ENCODE peak calls at places on chromosomes 3 and 15, in seven cellular contexts. One of them, this sample, is unnamed.

GRCh38 chr3:140617135-140617534 is 60.7 kb upstream of the TRIM42 start:
- DNase-seq in heart left ventricle: no peak
- DNase-seq in endothelial cell: no peak
- DNase-seq in WTC11: no peak
- DNase-seq in left ventricle myocardium inferior: no peak
- DNase-seq in epithelial cell of esophagus: no peak
- DNase-seq in cardiac fibroblast: no peak
- DNase-seq in this sample: no peak

GRCh38 chr15:62209821-62210220 is 44.7 kb upstream of the C2CD4B start:
- DNase-seq in heart left ventricle: no peak
- DNase-seq in WTC11: no peak
- DNase-seq in cardiac fibroblast: no peak
- DNase-seq in endothelial cell: no peak
- DNase-seq in epithelial cell of esophagus: peak; percentile 96
- DNase-seq in left ventricle myocardium inferior: no peak
- DNase-seq in this sample: no peak

GRCh38 chr3:88150771-88151170 is 1.0 kb downstream of the C3orf38 start:
- DNase-seq in endothelial cell: no peak
- DNase-seq in epithelial cell of esophagus: no peak
- DNase-seq in heart left ventricle: no peak
- DNase-seq in left ventricle myocardium inferior: no peak
- DNase-seq in WTC11: no peak
- DNase-seq in cardiac fibroblast: peak; percentile 18
- DNase-seq in this sample: no peak

GRCh38 chr15:88243895-88244787 is 12.4 kb downstream of the NTRK3 start:
- DNase-seq in left ventricle myocardium inferior: no peak
- DNase-seq in endothelial cell: peak; percentile 51
- DNase-seq in heart left ventricle: no peak
- DNase-seq in epithelial cell of esophagus: peak; percentile 38
- DNase-seq in WTC11: peak; percentile 37
- DNase-seq in cardiac fibroblast: peak; percentile 47
- DNase-seq in this sample: peak; percentile 37

GRCh38 chr3:124174463-124174862 is 182.5 kb upstream of the ROPN1 start:
- DNase-seq in WTC11: no peak
- DNase-seq in epithelial cell of esophagus: no peak
- DNase-seq in endothelial cell: no peak
- DNase-seq in heart left ventricle: no peak
- DNase-seq in cardiac fibroblast: peak; percentile 1
- DNase-seq in left ventricle myocardium inferior: no peak
- DNase-seq in this sample: peak; percentile 22

GRCh38 chr15:82571722-82572222 is 31.5 kb upstream of the RPS17 start:
- DNase-seq in endothelial cell: peak; percentile 17
- DNase-seq in heart left ventricle: peak; percentile 66
- DNase-seq in epithelial cell of esophagus: peak; percentile 22
- DNase-seq in WTC11: peak; percentile 61
- DNase-seq in left ventricle myocardium inferior: peak; percentile 53
- DNase-seq in cardiac fibroblast: peak; percentile 63
- DNase-seq in this sample: no peak

GRCh38 chr15:59616390-59616789 is 4.8 kb downstream of the GCNT3 start:
- DNase-seq in cardiac fibroblast: no peak
- DNase-seq in WTC11: no peak
- DNase-seq in epithelial cell of esophagus: peak; percentile 28
- DNase-seq in left ventricle myocardium inferior: no peak
- DNase-seq in endothelial cell: no peak
- DNase-seq in heart left ventricle: no peak
- DNase-seq in this sample: no peak

GRCh38 chr3:14461748-14462324 is 59.4 kb downstream of the SLC6A6 start:
- DNase-seq in endothelial cell: peak; percentile 76
- DNase-seq in heart left ventricle: peak; percentile 63
- DNase-seq in left ventricle myocardium inferior: peak; percentile 46
- DNase-seq in cardiac fibroblast: peak; percentile 82
- DNase-seq in epithelial cell of esophagus: peak; percentile 73
- DNase-seq in WTC11: peak; percentile 58
- DNase-seq in this sample: peak; percentile 61

GRCh38 chr15:57861039-57861638 is 154.6 kb downstream of the POLR2M start:
- DNase-seq in heart left ventricle: no peak
- DNase-seq in cardiac fibroblast: peak; percentile 87
- DNase-seq in endothelial cell: peak; percentile 50
- DNase-seq in WTC11: no peak
- DNase-seq in epithelial cell of esophagus: peak; percentile 79
- DNase-seq in left ventricle myocardium inferior: no peak
- DNase-seq in this sample: peak; percentile 75

GRCh38 chr3:159711560-159712333 is 276.9 kb upstream of the IL12A start:
- DNase-seq in heart left ventricle: peak; percentile 76
- DNase-seq in WTC11: no peak
- DNase-seq in epithelial cell of esophagus: peak; percentile 80
- DNase-seq in cardiac fibroblast: peak; percentile 95
- DNase-seq in endothelial cell: peak; percentile 31
- DNase-seq in left ventricle myocardium inferior: peak; percentile 22
- DNase-seq in this sample: peak; percentile 84

GRCh38 chr15:57655809-57656208 is 50.7 kb upstream of the POLR2M start:
- DNase-seq in heart left ventricle: no peak
- DNase-seq in left ventricle myocardium inferior: no peak
- DNase-seq in epithelial cell of esophagus: no peak
- DNase-seq in WTC11: no peak
- DNase-seq in endothelial cell: no peak
- DNase-seq in cardiac fibroblast: no peak
- DNase-seq in this sample: no peak

GRCh38 chr15:89150762-89151305 is 62.6 kb downstream of the ABHD2 start:
- DNase-seq in epithelial cell of esophagus: no peak
- DNase-seq in left ventricle myocardium inferior: no peak
- DNase-seq in WTC11: no peak
- DNase-seq in endothelial cell: no peak
- DNase-seq in heart left ventricle: no peak
- DNase-seq in cardiac fibroblast: no peak
- DNase-seq in this sample: no peak

GRCh38 chr15:66586155-66586976 is 20.6 kb upstream of the LCTL start:
- DNase-seq in cardiac fibroblast: no peak
- DNase-seq in WTC11: no peak
- DNase-seq in epithelial cell of esophagus: no peak
- DNase-seq in heart left ventricle: no peak
- DNase-seq in left ventricle myocardium inferior: no peak
- DNase-seq in endothelial cell: no peak
- DNase-seq in this sample: no peak

GRCh38 chr3:45682311-45682710 is 6.9 kb upstream of the SACM1L start:
- DNase-seq in left ventricle myocardium inferior: no peak
- DNase-seq in heart left ventricle: no peak
- DNase-seq in WTC11: no peak
- DNase-seq in endothelial cell: no peak
- DNase-seq in epithelial cell of esophagus: no peak
- DNase-seq in cardiac fibroblast: no peak
- DNase-seq in this sample: no peak

GRCh38 chr3:58035512-58035867 is 27.3 kb downstream of the FLNB start:
- DNase-seq in WTC11: no peak
- DNase-seq in left ventricle myocardium inferior: no peak
- DNase-seq in heart left ventricle: no peak
- DNase-seq in endothelial cell: no peak
- DNase-seq in cardiac fibroblast: no peak
- DNase-seq in epithelial cell of esophagus: no peak
- DNase-seq in this sample: no peak

GRCh38 chr15:77083381-77084160 is 12.7 kb upstream of the TSPAN3 start:
- DNase-seq in WTC11: peak; percentile 75
- DNase-seq in epithelial cell of esophagus: peak; percentile 84
- DNase-seq in left ventricle myocardium inferior: peak; percentile 78
- DNase-seq in endothelial cell: peak; percentile 23
- DNase-seq in cardiac fibroblast: peak; percentile 59
- DNase-seq in heart left ventricle: peak; percentile 93
- DNase-seq in this sample: peak; percentile 81

GRCh38 chr15:69757186-69757585 is 304.6 kb downstream of the RPLP1 start:
- DNase-seq in heart left ventricle: no peak
- DNase-seq in WTC11: no peak
- DNase-seq in endothelial cell: no peak
- DNase-seq in left ventricle myocardium inferior: no peak
- DNase-seq in cardiac fibroblast: peak; percentile 20
- DNase-seq in epithelial cell of esophagus: peak; percentile 13
- DNase-seq in this sample: peak; percentile 18

GRCh38 chr15:40498418-40498817 is 27.6 kb downstream of the CHST14 start:
- DNase-seq in heart left ventricle: no peak
- DNase-seq in left ventricle myocardium inferior: no peak
- DNase-seq in epithelial cell of esophagus: peak; percentile 75
- DNase-seq in endothelial cell: no peak
- DNase-seq in cardiac fibroblast: peak; percentile 69
- DNase-seq in WTC11: no peak
- DNase-seq in this sample: no peak

GRCh38 chr3:136750209-136750921 is 1.8 kb downstream of the STAG1 start:
- DNase-seq in endothelial cell: no peak
- DNase-seq in cardiac fibroblast: peak; percentile 39
- DNase-seq in heart left ventricle: no peak
- DNase-seq in WTC11: no peak
- DNase-seq in left ventricle myocardium inferior: no peak
- DNase-seq in epithelial cell of esophagus: no peak
- DNase-seq in this sample: peak; percentile 35
- TF ChIP-seq CTCF in endothelial cell: no peak
- TF ChIP-seq CTCF in cardiac fibroblast: no peak
- TF ChIP-seq CTCF in heart left ventricle: no peak
- TF ChIP-seq CTCF in WTC11: no peak
- TF ChIP-seq CTCF in left ventricle myocardium inferior: no peak
- TF ChIP-seq CTCF in epithelial cell of esophagus: no peak
- TF ChIP-seq CTCF in this sample: no peak

GRCh38 chr3:81995334-81995733 is 233.9 kb upstream of the GBE1 start:
- DNase-seq in heart left ventricle: no peak
- DNase-seq in endothelial cell: no peak
- DNase-seq in WTC11: no peak
- DNase-seq in left ventricle myocardium inferior: no peak
- DNase-seq in cardiac fibroblast: no peak
- DNase-seq in epithelial cell of esophagus: peak; percentile 39
- DNase-seq in this sample: no peak
- TF ChIP-seq CTCF in heart left ventricle: no peak
- TF ChIP-seq CTCF in endothelial cell: no peak
- TF ChIP-seq CTCF in WTC11: no peak
- TF ChIP-seq CTCF in left ventricle myocardium inferior: no peak
- TF ChIP-seq CTCF in cardiac fibroblast: no peak
- TF ChIP-seq CTCF in epithelial cell of esophagus: peak; percentile 69
- TF ChIP-seq CTCF in this sample: no peak

GRCh38 chr3:8987673-8988655 is 24.7 kb upstream of the RAD18 start:
- DNase-seq in heart left ventricle: peak; percentile 52
- DNase-seq in WTC11: peak; percentile 85
- DNase-seq in epithelial cell of esophagus: peak; percentile 62
- DNase-seq in left ventricle myocardium inferior: peak; percentile 53
- DNase-seq in endothelial cell: peak; percentile 79
- DNase-seq in cardiac fibroblast: peak; percentile 65
- DNase-seq in this sample: peak; percentile 61

GRCh38 chr3:8992854-8993253 is 29.6 kb upstream of the RAD18 start:
- DNase-seq in WTC11: no peak
- DNase-seq in cardiac fibroblast: no peak
- DNase-seq in epithelial cell of esophagus: no peak
- DNase-seq in left ventricle myocardium inferior: no peak
- DNase-seq in endothelial cell: no peak
- DNase-seq in heart left ventricle: no peak
- DNase-seq in this sample: no peak

GRCh38 chr3:8988791-8989558 is 25.7 kb upstream of the RAD18 start:
- DNase-seq in WTC11: no peak
- DNase-seq in heart left ventricle: no peak
- DNase-seq in cardiac fibroblast: no peak
- DNase-seq in epithelial cell of esophagus: no peak
- DNase-seq in left ventricle myocardium inferior: no peak
- DNase-seq in endothelial cell: no peak
- DNase-seq in this sample: no peak

GRCh38 chr3:8992199-8992598 is 28.9 kb upstream of the RAD18 start:
- DNase-seq in cardiac fibroblast: no peak
- DNase-seq in heart left ventricle: no peak
- DNase-seq in endothelial cell: no peak
- DNase-seq in epithelial cell of esophagus: no peak
- DNase-seq in left ventricle myocardium inferior: no peak
- DNase-seq in WTC11: no peak
- DNase-seq in this sample: no peak

GRCh38 chr3:8990266-8991215 is 27.3 kb upstream of the RAD18 start:
- DNase-seq in cardiac fibroblast: no peak
- DNase-seq in endothelial cell: no peak
- DNase-seq in left ventricle myocardium inferior: no peak
- DNase-seq in heart left ventricle: no peak
- DNase-seq in epithelial cell of esophagus: no peak
- DNase-seq in WTC11: no peak
- DNase-seq in this sample: no peak
- TF ChIP-seq CTCF in cardiac fibroblast: no peak
- TF ChIP-seq CTCF in endothelial cell: no peak
- TF ChIP-seq CTCF in left ventricle myocardium inferior: no peak
- TF ChIP-seq CTCF in heart left ventricle: no peak
- TF ChIP-seq CTCF in epithelial cell of esophagus: no peak
- TF ChIP-seq CTCF in WTC11: no peak
- TF ChIP-seq CTCF in this sample: no peak

DNA sequence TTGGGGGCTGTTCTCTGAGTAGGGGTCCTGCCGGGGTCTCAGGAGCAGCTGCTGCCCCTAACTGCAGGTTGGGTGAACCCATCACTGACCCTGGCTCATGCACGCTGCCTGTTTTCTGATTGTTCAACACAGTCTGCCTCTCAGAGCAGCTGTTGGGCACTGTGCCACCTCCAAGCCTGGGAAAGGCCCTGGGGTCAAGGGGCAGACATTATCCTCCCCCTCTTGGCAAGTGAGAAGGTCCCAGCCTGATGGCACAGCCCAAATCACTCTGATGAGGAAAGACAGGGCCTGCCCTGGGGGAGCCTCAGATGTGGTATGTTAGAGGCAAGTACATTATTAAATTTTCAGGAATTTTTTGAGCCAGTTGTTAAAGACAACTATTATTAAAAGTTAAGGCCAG is 14.1 kb upstream of the GNAT1 start:
- DNase-seq in heart left ventricle: peak; percentile 35
- DNase-seq in epithelial cell of esophagus: no peak
- DNase-seq in cardiac fibroblast: no peak
- DNase-seq in endothelial cell: no peak
- DNase-seq in left ventricle myocardium inferior: no peak
- DNase-seq in WTC11: no peak
- DNase-seq in this sample: no peak
- TF ChIP-seq CTCF in heart left ventricle: no peak
- TF ChIP-seq CTCF in epithelial cell of esophagus: no peak
- TF ChIP-seq CTCF in cardiac fibroblast: no peak
- TF ChIP-seq CTCF in endothelial cell: no peak
- TF ChIP-seq CTCF in left ventricle myocardium inferior: no peak
- TF ChIP-seq CTCF in WTC11: no peak
- TF ChIP-seq CTCF in this sample: no peak

GRCh38 chr3:55824406-55824805 is 337.3 kb upstream of the WNT5A start:
- DNase-seq in left ventricle myocardium inferior: no peak
- DNase-seq in epithelial cell of esophagus: no peak
- DNase-seq in WTC11: no peak
- DNase-seq in heart left ventricle: no peak
- DNase-seq in cardiac fibroblast: no peak
- DNase-seq in endothelial cell: no peak
- DNase-seq in this sample: no peak
- TF ChIP-seq CTCF in left ventricle myocardium inferior: no peak
- TF ChIP-seq CTCF in epithelial cell of esophagus: no peak
- TF ChIP-seq CTCF in WTC11: no peak
- TF ChIP-seq CTCF in heart left ventricle: no peak
- TF ChIP-seq CTCF in cardiac fibroblast: no peak
- TF ChIP-seq CTCF in endothelial cell: no peak
- TF ChIP-seq CTCF in this sample: no peak

DNA sequence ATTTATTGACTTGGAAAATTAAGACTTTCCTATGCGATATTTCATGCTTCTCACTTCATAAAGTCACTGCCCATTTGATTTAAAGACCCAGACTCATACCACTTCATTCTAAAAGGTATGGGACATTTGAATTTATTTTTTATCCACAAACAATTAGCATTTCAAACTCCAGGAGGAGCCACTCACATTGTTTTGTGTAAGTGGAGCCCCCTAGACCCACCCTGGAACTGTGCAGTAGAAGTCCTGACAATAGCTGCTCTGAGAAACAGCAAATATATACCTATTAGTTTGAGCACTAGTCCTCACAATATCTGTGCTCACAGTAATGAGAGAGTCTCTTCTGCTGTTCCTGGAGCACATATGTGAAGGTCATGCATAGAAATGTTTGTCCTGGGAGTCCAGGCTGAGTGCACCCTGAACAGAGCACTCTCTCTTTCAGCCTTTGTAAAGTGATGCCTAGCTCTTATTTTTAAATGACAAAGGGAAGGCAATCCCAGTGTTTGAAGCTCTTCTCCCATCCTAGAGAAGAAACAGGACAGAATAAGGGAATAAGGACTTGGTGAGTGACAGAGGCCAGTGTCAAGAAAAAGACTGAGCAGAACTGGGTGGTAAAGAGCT is 127.5 kb upstream of the STRIT1 start:
- DNase-seq in left ventricle myocardium inferior: no peak
- DNase-seq in endothelial cell: peak; percentile 20
- DNase-seq in heart left ventricle: no peak
- DNase-seq in WTC11: no peak
- DNase-seq in cardiac fibroblast: no peak
- DNase-seq in epithelial cell of esophagus: no peak
- DNase-seq in this sample: no peak
- TF ChIP-seq CTCF in left ventricle myocardium inferior: no peak
- TF ChIP-seq CTCF in endothelial cell: no peak
- TF ChIP-seq CTCF in heart left ventricle: no peak
- TF ChIP-seq CTCF in WTC11: no peak
- TF ChIP-seq CTCF in cardiac fibroblast: no peak
- TF ChIP-seq CTCF in epithelial cell of esophagus: no peak
- TF ChIP-seq CTCF in this sample: no peak

This sample was measured in MCF 10A.